ENCODE peak calls at places on chromosome 14, in five cellular contexts. L is tibial artery, I is NCI-H1694 treated with DMSO at 0.1 percent for 48 hours, F is amygdala, H is HFFc6. A is an unnamed sample.

GRCh38 chr14:76348898-76349297 is 27.0 kb upstream of the ESRRB start:
- DNase-seq in L (peak), I (no peak), F (no peak), H (peak), A (no peak)

GRCh38 chr14:37168721-37169120 is 3.7 kb downstream of the SLC25A21 start:
- DNase-seq in L (no peak), I (no peak), F (no peak), H (no peak), A (no peak)

GRCh38 chr14:27927519-27927918 is 839.1 kb upstream of the FOXG1 start:
- DNase-seq in L (no peak), I (no peak), F (no peak), H (no peak), A (no peak)

GRCh38 chr14:70881549-70882174 is 25.6 kb upstream of the PCNX1 start:
- DNase-seq in L (no peak), I (no peak), F (no peak), H (no peak), A (no peak)

GRCh38 chr14:36757730-36758286 is 96.1 kb downstream of the PAX9 start:
- DNase-seq in L (no peak), I (no peak), F (no peak), H (no peak), A (no peak)

GRCh38 chr14:82180057-82180620 is 646.5 kb upstream of the SEL1L start:
- DNase-seq in L (no peak), I (no peak), F (no peak), H (no peak), A (no peak)

GRCh38 chr14:101476931-101477553 is 84.3 kb upstream of the DIO3 start:
- DNase-seq in L (peak), I (no peak), F (no peak), H (no peak), A (peak)

GRCh38 chr14:79543966-79544365 is 667.3 kb downstream of the DIO2 start:
- DNase-seq in L (no peak), I (peak), F (no peak), H (peak), A (no peak)

GRCh38 chr14:75771614-75772013 is 110.6 kb downstream of the TTLL5 start:
- DNase-seq in L (no peak), I (peak), F (no peak), H (no peak), A (no peak)

GRCh38 chr14:36315159-36315853 is 5.1 kb downstream of the MBIP start:
- DNase-seq in L (no peak), I (no peak), F (no peak), H (no peak), A (no peak)

GRCh38 chr14:87837306-87837705 is 155.7 kb downstream of the GALC start:
- DNase-seq in L (no peak), I (no peak), F (no peak), H (no peak), A (no peak)

GRCh38 chr14:63712123-63712522 is 15.7 kb downstream of the SGPP1 start:
- DNase-seq in L (no peak), I (no peak), F (no peak), H (no peak), A (no peak)

GRCh38 chr14:36085861-36086260 is 90.7 kb downstream of the PTCSC3 start:
- DNase-seq in L (no peak), I (no peak), F (no peak), H (no peak), A (no peak)

GRCh38 chr14:74945261-74945851 is 10.0 kb downstream of the PGF start:
- DNase-seq in L (peak), I (peak), F (no peak), H (no peak), A (no peak)

GRCh38 chr14:96146131-96146771 is 58.4 kb upstream of the BDKRB2 start:
- DNase-seq in L (peak), I (no peak), F (peak), H (peak), A (no peak)

GRCh38 chr14:28779416-28779941 is 12.9 kb downstream of the FOXG1 start:
- DNase-seq in L (no peak), I (peak), F (no peak), H (no peak), A (no peak)

GRCh38 chr14:52473557-52473956 is 78.7 kb downstream of the TXNDC16 start:
- DNase-seq in L (no peak), I (peak), F (no peak), H (peak), A (no peak)